ENCODE peak calls at places on chromosomes 6 and 20, in seven cellular contexts. One of them, this sample, is unnamed.

GRCh38 chr6:107657755-107658461 is 166.2 kb downstream of the SCML4 start:
- DNase-seq in HepG2: no peak
- DNase-seq in K562: no peak
- DNase-seq in HCT116: no peak
- DNase-seq in GM12878: peak; percentile 96
- DNase-seq in H1: no peak
- DNase-seq in SK-N-SH: peak; percentile 77
- DNase-seq in this sample: peak; percentile 38

GRCh38 chr6:37569999-37570776 is 70.5 kb upstream of the CCDC167 start:
- DNase-seq in HepG2: no peak
- DNase-seq in K562: no peak
- DNase-seq in HCT116: no peak
- DNase-seq in GM12878: no peak
- DNase-seq in H1: no peak
- DNase-seq in SK-N-SH: no peak
- DNase-seq in this sample: no peak

GRCh38 chr6:5905431-5906339 is 101.0 kb downstream of the NRN1 start:
- DNase-seq in HepG2: no peak
- DNase-seq in K562: no peak
- DNase-seq in HCT116: no peak
- DNase-seq in GM12878: no peak
- DNase-seq in H1: no peak
- DNase-seq in SK-N-SH: no peak
- DNase-seq in this sample: no peak

GRCh38 chr6:35280903-35281302 is 16.7 kb upstream of the DEF6 start:
- DNase-seq in HepG2: no peak
- DNase-seq in K562: no peak
- DNase-seq in HCT116: no peak
- DNase-seq in GM12878: no peak
- DNase-seq in H1: no peak
- DNase-seq in SK-N-SH: no peak
- DNase-seq in this sample: no peak

GRCh38 chr6:44307217-44307616 is 5.9 kb downstream of the AARS2 start:
- DNase-seq in HepG2: no peak
- DNase-seq in K562: no peak
- DNase-seq in HCT116: no peak
- DNase-seq in GM12878: no peak
- DNase-seq in H1: no peak
- DNase-seq in SK-N-SH: no peak
- DNase-seq in this sample: no peak

GRCh38 chr20:57402206-57403125 is 11.3 kb downstream of the RBM38 start:
- DNase-seq in HepG2: no peak
- DNase-seq in K562: no peak
- DNase-seq in HCT116: no peak
- DNase-seq in GM12878: no peak
- DNase-seq in H1: no peak
- DNase-seq in SK-N-SH: no peak
- DNase-seq in this sample: no peak

GRCh38 chr6:161215193-161215592 is 58.7 kb downstream of the AGPAT4 start:
- DNase-seq in HepG2: peak; percentile 13
- DNase-seq in K562: no peak
- DNase-seq in HCT116: no peak
- DNase-seq in GM12878: no peak
- DNase-seq in H1: no peak
- DNase-seq in SK-N-SH: no peak
- DNase-seq in this sample: peak; percentile 84

GRCh38 chr20:49925901-49926454 is 10.2 kb upstream of the RNF114 start:
- DNase-seq in HepG2: no peak
- DNase-seq in K562: no peak
- DNase-seq in HCT116: no peak
- DNase-seq in GM12878: no peak
- DNase-seq in H1: no peak
- DNase-seq in SK-N-SH: no peak
- DNase-seq in this sample: no peak

GRCh38 chr20:47428851-47429336 is 72.4 kb upstream of the ZMYND8 start:
- DNase-seq in HepG2: peak; percentile 85
- DNase-seq in K562: no peak
- DNase-seq in HCT116: no peak
- DNase-seq in GM12878: no peak
- DNase-seq in H1: no peak
- DNase-seq in SK-N-SH: no peak
- DNase-seq in this sample: no peak

GRCh38 chr6:83221886-83222479 is 28.8 kb downstream of the RWDD2A start:
- DNase-seq in HepG2: peak; percentile 34
- DNase-seq in K562: no peak
- DNase-seq in HCT116: peak; percentile 18
- DNase-seq in GM12878: no peak
- DNase-seq in H1: no peak
- DNase-seq in SK-N-SH: peak; percentile 28
- DNase-seq in this sample: no peak
- H3K4me1 ChIP-seq in HepG2: no peaks in the 10 kb centered on the region
- H3K4me1 ChIP-seq in K562: no peaks in the 10 kb centered on the region
- H3K4me1 ChIP-seq in HCT116: peaks cover 6% of the 10 kb centered on the region
- H3K4me1 ChIP-seq in GM12878: no peaks in the 10 kb centered on the region
- H3K4me1 ChIP-seq in H1: no peaks in the 10 kb centered on the region
- H3K4me1 ChIP-seq in SK-N-SH: peaks cover 1% of the 10 kb centered on the region
- H3K4me1 ChIP-seq in this sample: no peaks in the 10 kb centered on the region

GRCh38 chr6:1798303-1798964 is 188.7 kb downstream of the FOXC1 start:
- DNase-seq in HepG2: no peak
- DNase-seq in K562: no peak
- DNase-seq in HCT116: no peak
- DNase-seq in GM12878: no peak
- DNase-seq in H1: no peak
- DNase-seq in SK-N-SH: no peak
- DNase-seq in this sample: no peak
- TF ChIP-seq SIN3A in HepG2: no peak
- TF ChIP-seq SIN3A in K562: no peak
- TF ChIP-seq SIN3A in HCT116: no peak
- TF ChIP-seq SIN3A in GM12878: no peak
- TF ChIP-seq SIN3A in H1: no peak
- TF ChIP-seq SIN3A in SK-N-SH: no peak
- TF ChIP-seq SIN3A in this sample: no peak

GRCh38 chr6:168607272-168608112 is 166.5 kb downstream of the SMOC2 start:
- DNase-seq in HepG2: no peak
- DNase-seq in K562: no peak
- DNase-seq in HCT116: no peak
- DNase-seq in GM12878: no peak
- DNase-seq in H1: no peak
- DNase-seq in SK-N-SH: no peak
- DNase-seq in this sample: no peak

GRCh38 chr6:168609914-168610490 is 169.0 kb downstream of the SMOC2 start:
- DNase-seq in HepG2: no peak
- DNase-seq in K562: no peak
- DNase-seq in HCT116: no peak
- DNase-seq in GM12878: no peak
- DNase-seq in H1: no peak
- DNase-seq in SK-N-SH: no peak
- DNase-seq in this sample: no peak

GRCh38 chr6:168606722-168607121 is 165.7 kb downstream of the SMOC2 start:
- DNase-seq in HepG2: no peak
- DNase-seq in K562: no peak
- DNase-seq in HCT116: no peak
- DNase-seq in GM12878: no peak
- DNase-seq in H1: no peak
- DNase-seq in SK-N-SH: no peak
- DNase-seq in this sample: no peak

GRCh38 chr6:168609026-168609685 is 168.2 kb downstream of the SMOC2 start:
- DNase-seq in HepG2: no peak
- DNase-seq in K562: no peak
- DNase-seq in HCT116: no peak
- DNase-seq in GM12878: no peak
- DNase-seq in H1: no peak
- DNase-seq in SK-N-SH: no peak
- DNase-seq in this sample: no peak

DNA sequence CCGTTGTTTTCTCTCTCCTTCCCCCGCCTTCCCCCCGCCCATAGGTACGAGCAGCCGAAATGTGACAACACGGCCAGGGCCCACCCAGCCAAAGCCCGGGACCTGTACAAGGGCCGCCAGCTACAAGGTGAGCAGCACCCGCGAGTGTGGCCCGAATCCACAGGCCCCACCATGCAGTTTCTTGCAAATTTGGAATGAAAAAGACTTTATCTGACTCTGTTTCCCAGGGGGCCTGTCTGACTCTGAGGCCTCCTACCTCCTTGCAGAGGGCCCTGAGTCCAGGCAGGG is 167.1 kb downstream of the SMOC2 start:
- DNase-seq in HepG2: no peak
- DNase-seq in K562: no peak
- DNase-seq in HCT116: no peak
- DNase-seq in GM12878: no peak
- DNase-seq in H1: no peak
- DNase-seq in SK-N-SH: no peak
- DNase-seq in this sample: no peak
- H3K4me1 ChIP-seq in HepG2: no peaks in the 10 kb centered on the region
- H3K4me1 ChIP-seq in K562: no peaks in the 10 kb centered on the region
- H3K4me1 ChIP-seq in HCT116: no peaks in the 10 kb centered on the region
- H3K4me1 ChIP-seq in GM12878: no peaks in the 10 kb centered on the region
- H3K4me1 ChIP-seq in H1: peaks cover 5% of the 10 kb centered on the region
- H3K4me1 ChIP-seq in SK-N-SH: no peaks in the 10 kb centered on the region
- H3K4me1 ChIP-seq in this sample: no peaks in the 10 kb centered on the region

DNA sequence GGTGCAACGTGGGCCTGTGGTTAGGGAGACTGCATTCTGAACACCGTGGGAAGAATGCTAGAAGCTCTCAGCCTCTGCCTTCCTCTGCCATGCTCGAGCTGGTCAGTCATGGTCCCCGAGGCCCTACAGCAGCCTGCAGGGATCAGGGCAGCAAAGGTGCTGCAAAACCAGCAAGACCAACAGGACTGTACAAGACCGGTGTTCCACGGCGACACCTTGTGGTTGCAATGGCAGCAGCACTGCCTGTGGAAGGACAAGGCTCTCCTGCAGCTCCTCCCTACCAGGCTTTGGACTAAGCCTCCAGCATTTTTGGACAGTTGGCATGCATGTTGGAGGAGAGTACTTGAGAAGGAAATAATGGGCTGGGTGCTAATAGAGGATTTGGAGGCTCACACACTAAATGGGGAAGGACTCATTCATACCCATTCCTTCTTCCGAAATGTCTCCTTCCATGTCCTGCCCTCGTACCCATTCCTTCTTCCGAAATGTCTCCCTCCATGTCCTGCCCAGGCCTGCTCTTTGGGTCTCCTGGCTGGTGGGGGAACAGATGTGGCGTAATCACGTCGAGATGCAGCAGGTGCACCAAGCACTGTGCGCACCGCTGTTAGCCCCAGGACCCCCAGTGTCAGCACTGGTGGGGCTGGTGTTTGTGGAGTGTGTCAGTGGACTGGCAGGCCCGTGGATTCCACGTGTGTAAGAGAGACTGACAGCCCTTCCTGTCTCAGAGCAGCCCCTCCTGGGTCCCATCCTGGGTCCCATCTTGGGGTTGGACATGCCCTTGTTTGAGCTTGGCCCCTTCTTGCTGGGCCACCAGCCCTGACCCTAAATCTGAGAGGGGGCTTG is 18.6 kb upstream of the MYT1 start:
- DNase-seq in HepG2: no peak
- DNase-seq in K562: peak; percentile 49
- DNase-seq in HCT116: peak; percentile 19
- DNase-seq in GM12878: no peak
- DNase-seq in H1: no peak
- DNase-seq in SK-N-SH: no peak
- DNase-seq in this sample: no peak
- TF ChIP-seq SIN3A in HepG2: no peak
- TF ChIP-seq SIN3A in K562: no peak
- TF ChIP-seq SIN3A in HCT116: no peak
- TF ChIP-seq SIN3A in GM12878: no peak
- TF ChIP-seq SIN3A in H1: no peak
- TF ChIP-seq SIN3A in SK-N-SH: no peak
- TF ChIP-seq SIN3A in this sample: no peak

DNA sequence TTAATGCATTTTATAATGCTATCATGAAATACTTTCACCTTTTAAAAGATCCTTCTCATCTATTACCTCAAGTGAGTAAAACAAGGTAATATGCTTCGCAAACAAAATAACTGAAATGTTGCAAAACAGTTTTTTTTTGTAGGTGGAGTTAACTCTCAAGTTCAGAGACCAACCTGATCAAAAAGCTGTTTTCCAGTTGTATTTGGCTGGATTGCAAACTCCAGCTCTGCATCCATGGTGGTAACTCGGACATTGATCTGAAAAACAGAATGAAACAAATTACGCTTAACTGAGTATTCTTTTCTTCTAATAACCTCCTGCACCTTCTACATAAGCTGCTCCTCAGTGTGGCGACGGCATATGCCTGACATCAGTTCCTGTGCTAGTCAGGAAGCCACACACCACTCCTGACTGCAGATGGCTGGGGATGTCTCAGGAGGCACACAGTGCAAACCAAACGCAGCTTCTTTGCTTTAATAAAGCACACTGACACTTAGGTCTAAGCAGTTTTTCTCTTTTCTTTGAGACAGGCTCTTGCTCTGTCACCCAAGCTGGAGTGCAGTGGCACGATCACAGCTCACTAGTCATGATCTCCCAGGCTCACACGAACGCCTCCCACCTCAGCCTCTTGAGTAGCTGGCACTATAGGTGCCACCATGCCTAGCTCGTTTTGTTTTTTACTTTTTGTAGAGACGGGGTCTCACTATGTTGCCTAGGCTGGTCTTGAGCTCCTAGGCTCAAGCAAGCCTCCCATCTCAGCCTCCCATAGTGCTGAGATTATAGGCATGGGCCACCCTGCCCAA is 29.9 kb downstream of the EZR start:
- DNase-seq in HepG2: no peak
- DNase-seq in K562: no peak
- DNase-seq in HCT116: no peak
- DNase-seq in GM12878: no peak
- DNase-seq in H1: no peak
- DNase-seq in SK-N-SH: no peak
- DNase-seq in this sample: no peak
- H3K4me1 ChIP-seq in HepG2: peaks cover 31% of the 10 kb centered on the region
- H3K4me1 ChIP-seq in K562: no peaks in the 10 kb centered on the region
- H3K4me1 ChIP-seq in HCT116: peaks cover 49% of the 10 kb centered on the region
- H3K4me1 ChIP-seq in GM12878: peaks cover 44% of the 10 kb centered on the region
- H3K4me1 ChIP-seq in H1: no peaks in the 10 kb centered on the region
- H3K4me1 ChIP-seq in SK-N-SH: no peaks in the 10 kb centered on the region
- H3K4me1 ChIP-seq in this sample: peaks cover 16% of the 10 kb centered on the region

This sample was measured in Panc1.